ENCODE peak calls at places on chromosomes 5 and 9, in ten cellular contexts. H is brain microvascular endothelial cell; P is tibial artery; S is PC-3; T is neural progenitor cell; A is CD8-positive, alpha-beta T cell; R is astrocyte; N is breast epithelium; D is Peyer's patch; U is heart right ventricle. B is an unnamed sample. For H3K36me3, the result is how much of the 10 kb centered on the place peaks cover.

GRCh38 chr5:10434392-10434791 is 7.3 kb upstream of the ROPN1L start:
- DNase-seq in H (no peak), P (no peak), S (no peak), T (no peak), A (no peak), R (peak), N (no peak), D (no peak), U (no peak), B (no peak)

GRCh38 chr9:78064075-78064474 is 32.5 kb upstream of the GNAQ start:
- DNase-seq in H (no peak), P (no peak), S (no peak), T (no peak), A (no peak), R (peak), N (no peak), D (no peak), U (no peak), B (no peak)

GRCh38 chr9:70411930-70412677 is 2.4 kb downstream of the KLF9 start:
- DNase-seq in H (peak), P (peak), S (no peak), T (no peak), A (peak), R (peak), N (peak), D (peak), U (peak), B (peak)

GRCh38 chr9:6080154-6080716 is 64.8 kb upstream of the RANBP6 start:
- DNase-seq in H (peak), P (peak), S (peak), T (peak), A (peak), R (peak), N (peak), D (peak), U (peak), B (peak)

GRCh38 chr9:127931092-127931881 is 710 bp upstream of the PIP5KL1 start:
- DNase-seq in H (peak), P (no peak), S (peak), T (peak), A (no peak), R (peak), N (no peak), D (no peak), U (no peak), B (no peak)

GRCh38 chr9:108049026-108049591 is 559.5 kb upstream of the KLF4 start:
- DNase-seq in H (peak), P (no peak), S (peak), T (no peak), A (no peak), R (peak), N (no peak), D (no peak), U (no peak), B (no peak)

GRCh38 chr5:127406326-127407121 is 110.9 kb upstream of the PRRC1 start:
- DNase-seq in H (no peak), P (no peak), S (no peak), T (peak), A (no peak), R (no peak), N (no peak), D (no peak), U (no peak), B (no peak)

GRCh38 chr5:38660194-38660668 is 103.8 kb upstream of the LIFR start:
- DNase-seq in H (no peak), P (no peak), S (peak), T (peak), A (no peak), R (no peak), N (peak), D (no peak), U (peak), B (no peak)

GRCh38 chr9:2066312-2067273 is 51.4 kb downstream of the SMARCA2 start:
- DNase-seq in H (peak), P (no peak), S (no peak), T (peak), A (no peak), R (peak), N (no peak), D (no peak), U (no peak), B (no peak)

GRCh38 chr5:33711094-33711670 is 180.6 kb downstream of the ADAMTS12 start:
- DNase-seq in H (no peak), P (no peak), S (no peak), T (no peak), A (no peak), R (no peak), N (no peak), D (no peak), U (no peak), B (no peak)

GRCh38 chr5:176389114-176389768 is 690 bp downstream of the HIGD2A start:
- DNase-seq in H (no peak), P (no peak), S (peak), T (no peak), A (no peak), R (no peak), N (no peak), D (no peak), U (no peak), B (no peak)

GRCh38 chr5:155263381-155263780 is 249.8 kb downstream of the KIF4B start:
- DNase-seq in H (no peak), P (no peak), S (no peak), T (no peak), A (no peak), R (no peak), N (no peak), D (no peak), U (no peak), B (no peak)

DNA sequence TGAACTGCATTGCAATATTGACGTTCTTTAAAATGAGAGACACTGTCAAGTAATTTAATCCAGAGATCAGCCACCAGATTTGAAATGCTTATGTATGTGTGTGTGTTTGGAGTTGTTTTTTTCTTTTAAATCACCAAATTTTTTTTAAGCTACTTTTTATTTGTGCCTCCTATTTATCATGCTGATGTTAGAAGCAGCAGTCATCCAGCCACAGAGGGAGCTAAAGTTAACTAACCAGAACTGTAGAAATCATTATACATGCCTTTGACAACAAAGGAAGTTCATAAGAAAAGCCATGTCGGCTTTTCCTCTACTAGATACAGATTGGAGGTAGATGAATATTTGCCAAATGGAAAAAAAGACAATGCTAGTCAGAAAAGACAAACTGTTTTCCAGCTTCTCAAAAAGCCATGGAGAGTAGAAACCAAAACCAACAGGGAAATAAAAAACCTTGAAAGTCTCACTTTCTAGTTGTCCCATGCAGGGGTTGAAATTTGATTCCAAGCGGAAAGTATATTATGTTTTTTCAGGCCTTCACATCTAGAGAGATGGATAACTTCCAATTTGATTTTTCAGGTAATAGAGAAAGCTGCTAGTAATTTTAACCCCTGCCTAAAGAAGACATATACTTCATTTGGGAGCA is 4.5 kb downstream of the PURA start:
- DNase-seq in H (no peak), P (no peak), S (peak), T (no peak), A (no peak), R (no peak), N (no peak), D (no peak), U (no peak), B (no peak)
- TF ChIP-seq CTCF in H (no peak), P (no peak), S (peak), T (no peak), A (no peak), R (no peak), N (no peak), D (no peak), U (no peak), B (peak)

DNA sequence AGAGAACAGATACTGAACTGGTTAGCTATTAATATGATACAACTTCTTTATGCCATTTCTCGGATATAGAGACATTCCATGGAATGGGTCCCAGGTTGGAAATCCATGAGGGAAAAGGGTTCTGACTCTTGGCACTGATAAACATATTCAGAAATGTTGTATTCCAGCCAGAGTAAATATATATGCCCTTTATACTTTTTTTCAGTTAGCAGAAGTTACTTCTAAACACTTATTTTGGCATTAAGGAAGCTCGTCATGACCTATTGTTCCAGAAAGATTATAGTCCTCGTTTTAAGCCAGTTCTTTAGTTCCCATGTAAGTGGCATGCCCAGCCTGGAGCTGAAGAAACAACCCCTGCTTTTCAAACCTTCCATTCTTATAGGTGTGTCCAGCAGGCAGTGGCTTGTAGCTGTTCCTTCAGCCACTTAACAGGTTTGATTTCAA is 181.6 kb downstream of the CD180 start:
- DNase-seq in H (no peak), P (no peak), S (peak), T (no peak), A (no peak), R (peak), N (no peak), D (no peak), U (no peak), B (no peak)
- H3K4me3 ChIP-seq in H (no peak), P (peak), S (peak), T (no peak), A (no peak), R (peak), N (peak), D (no peak), U (peak), B (no peak)

GRCh38 chr5:76657091-76657490 is 33.9 kb upstream of the F2RL2 start:
- DNase-seq in H (no peak), P (no peak), S (no peak), T (no peak), A (no peak), R (no peak), N (no peak), D (no peak), U (no peak), B (no peak)

GRCh38 chr5:76652809-76653414 is 29.7 kb upstream of the F2RL2 start:
- DNase-seq in H (no peak), P (no peak), S (no peak), T (no peak), A (no peak), R (no peak), N (no peak), D (no peak), U (no peak), B (peak)

GRCh38 chr5:76660360-76660759 is 37.2 kb upstream of the F2RL2 start:
- DNase-seq in H (no peak), P (no peak), S (no peak), T (no peak), A (no peak), R (peak), N (no peak), D (no peak), U (no peak), B (no peak)

GRCh38 chr5:76662521-76662920 is 39.3 kb upstream of the F2RL2 start:
- DNase-seq in H (no peak), P (no peak), S (no peak), T (no peak), A (no peak), R (no peak), N (no peak), D (no peak), U (no peak), B (no peak)

GRCh38 chr5:76657683-76658311 is 34.6 kb upstream of the F2RL2 start:
- DNase-seq in H (no peak), P (no peak), S (no peak), T (no peak), A (no peak), R (no peak), N (no peak), D (no peak), U (no peak), B (no peak)
- H3K36me3 ChIP-seq in H (under half), P (under half), S (under half), T (under half), A (under half), R (under half), N (under half), D (under half), U (under half), B (under half)

GRCh38 chr9:135960328-135961276 is 571 bp downstream of the UBAC1 start:
- DNase-seq in H (no peak), P (no peak), S (no peak), T (peak), A (no peak), R (no peak), N (no peak), D (peak), U (no peak), B (no peak)
- TF ChIP-seq CTCF in H (no peak), P (no peak), S (no peak), T (no peak), A (no peak), R (no peak), N (no peak), D (no peak), U (no peak), B (no peak)

GRCh38 chr9:117703538-117703937 is 665 bp upstream of the TLR4 start:
- DNase-seq in H (peak), P (no peak), S (no peak), T (no peak), A (no peak), R (no peak), N (no peak), D (no peak), U (no peak), B (no peak)
- H3K4me3 ChIP-seq in H (peak), P (peak), S (no peak), T (no peak), A (no peak), R (peak), N (peak), D (no peak), U (peak), B (no peak)

DNA sequence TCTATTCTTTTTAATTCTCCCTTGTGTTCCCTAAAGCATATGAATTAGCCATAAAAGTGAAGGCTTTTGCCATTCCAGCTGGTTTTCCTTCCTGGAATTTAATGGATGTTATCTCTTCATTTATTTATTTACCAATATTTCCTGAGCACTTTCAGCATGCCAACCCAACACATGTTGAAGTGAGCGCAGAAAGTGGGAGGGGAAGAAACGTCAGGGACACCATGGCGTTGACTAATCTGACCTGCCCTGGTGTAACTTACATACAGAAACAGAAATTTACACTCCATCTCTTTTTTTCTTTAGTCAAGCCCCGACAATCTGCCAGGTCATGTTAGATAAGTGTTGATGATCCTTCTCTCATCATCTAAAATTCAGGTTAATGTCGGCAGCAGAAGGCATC is 247.5 kb downstream of the PCSK5 start:
- DNase-seq in H (no peak), P (no peak), S (no peak), T (no peak), A (no peak), R (no peak), N (no peak), D (no peak), U (no peak), B (no peak)
- H3K36me3 ChIP-seq in H (under half), P (under half), S (under half), T (under half), A (under half), R (under half), N (under half), D (under half), U (under half), B (under half)

DNA sequence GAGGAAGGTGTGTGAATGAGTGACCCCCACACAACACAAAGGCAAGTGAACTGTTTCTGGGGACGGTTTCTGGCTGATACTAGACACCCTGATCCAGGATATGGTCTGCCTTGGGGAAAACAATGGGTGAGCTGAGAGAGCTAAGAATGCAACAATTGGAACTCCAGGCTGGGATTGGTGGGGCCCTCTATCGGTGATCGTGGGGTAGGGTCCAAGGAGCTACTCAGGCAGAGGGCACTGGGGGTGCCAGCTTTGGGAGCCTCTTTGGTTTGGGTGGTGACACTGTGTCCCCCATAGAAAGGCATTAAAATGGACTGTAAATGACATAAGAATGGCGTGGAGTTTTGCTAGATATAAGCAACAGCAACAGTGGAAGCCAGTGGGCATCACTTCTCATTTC is 439.1 kb downstream of the DMAC1 start:
- DNase-seq in H (no peak), P (no peak), S (no peak), T (peak), A (no peak), R (no peak), N (no peak), D (no peak), U (no peak), B (no peak)
- TF ChIP-seq CTCF in H (no peak), P (no peak), S (no peak), T (peak), A (no peak), R (no peak), N (no peak), D (no peak), U (no peak), B (no peak)

DNA sequence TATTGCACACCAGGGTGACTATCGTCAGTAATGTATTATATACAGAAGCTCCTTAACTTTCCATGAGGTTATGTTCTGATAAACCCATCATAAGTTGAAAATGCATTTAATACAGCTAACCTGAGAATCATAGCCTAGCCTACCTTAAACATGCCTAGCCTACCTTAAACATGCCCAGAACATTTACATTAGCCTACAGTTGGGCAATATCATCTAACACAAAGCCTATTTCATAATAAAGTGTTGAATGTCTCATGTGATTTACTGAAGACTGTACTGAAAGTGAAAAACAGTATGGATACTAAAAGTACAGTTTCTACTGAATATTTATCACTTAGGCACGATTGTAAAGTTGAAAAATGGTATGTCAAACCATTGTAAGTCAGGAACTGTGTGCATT is 1.5 kb downstream of the GM2A start:
- DNase-seq in H (no peak), P (no peak), S (no peak), T (no peak), A (no peak), R (no peak), N (no peak), D (no peak), U (no peak), B (no peak)
- H3K4me3 ChIP-seq in H (no peak), P (no peak), S (peak), T (no peak), A (no peak), R (no peak), N (peak), D (peak), U (no peak), B (peak)

B was measured in GM06990.